ENCODE peak calls at places on chromosomes 5 and 9, in four cellular contexts. F, D, K and O are unnamed samples.

GRCh38 chr5:142242272-142242671 is 82.5 kb downstream of the SPRY4 start:
- DNase-seq in F (no peak), D (no peak), K (no peak), O (no peak)

GRCh38 chr5:181088289-181088688 is 42.7 kb downstream of the OR2V1 start:
- DNase-seq in F (no peak), D (peak), K (no peak), O (no peak)

GRCh38 chr9:126494746-126495145 is 119.0 kb upstream of the LMX1B start:
- DNase-seq in F (peak), D (no peak), K (no peak), O (no peak)

GRCh38 chr5:174316326-174316725 is 270.8 kb downstream of the NSG2 start:
- DNase-seq in F (no peak), D (no peak), K (no peak), O (no peak)

GRCh38 chr9:137672907-137673791 is 54.3 kb downstream of the EHMT1 start:
- DNase-seq in F (peak), D (peak), K (peak), O (no peak)

GRCh38 chr9:112112941-112113399 is 62.1 kb downstream of the SUSD1 start:
- DNase-seq in F (no peak), D (peak), K (peak), O (no peak)

GRCh38 chr5:41279040-41279439 is 65.7 kb upstream of the C6 start:
- DNase-seq in F (no peak), D (no peak), K (no peak), O (no peak)

GRCh38 chr5:108093186-108093585 is 288.7 kb downstream of the FBXL17 start:
- DNase-seq in F (no peak), D (peak), K (no peak), O (no peak)

GRCh38 chr9:14344846-14345585 is 31.1 kb upstream of the NFIB start:
- DNase-seq in F (no peak), D (no peak), K (no peak), O (no peak)

GRCh38 chr5:7850241-7850532 is 746 bp downstream of the CFAP90 start:
- DNase-seq in F (no peak), D (no peak), K (no peak), O (peak)

GRCh38 chr5:173395257-173395932 is 67.2 kb upstream of the STC2 start:
- DNase-seq in F (no peak), D (peak), K (no peak), O (no peak)

GRCh38 chr9:8489845-8490244 is 690.3 kb upstream of the DMAC1 start:
- DNase-seq in F (no peak), D (no peak), K (no peak), O (no peak)

GRCh38 chr9:128689820-128690683 is 1.0 kb downstream of the SET start:
- DNase-seq in F (peak), D (peak), K (peak), O (peak)

GRCh38 chr5:138850854-138851253 is 24.3 kb downstream of the LRRTM2 start:
- DNase-seq in F (no peak), D (no peak), K (no peak), O (no peak)

GRCh38 chr9:109880276-109881169 is 100.5 kb downstream of the PALM2AKAP2 start:
- DNase-seq in F (no peak), D (peak), K (no peak), O (no peak)

GRCh38 chr5:168311061-168311566 is 19.7 kb downstream of the WWC1 start:
- DNase-seq in F (peak), D (no peak), K (no peak), O (no peak)

GRCh38 chr5:153223376-153223775 is 267.1 kb upstream of the GRIA1 start:
- DNase-seq in F (no peak), D (no peak), K (no peak), O (no peak)

GRCh38 chr9:109411069-109411761 is 86.9 kb downstream of the PTPN3 start:
- DNase-seq in F (no peak), D (no peak), K (no peak), O (no peak)

GRCh38 chr9:117307701-117308100 is 107.2 kb downstream of the ASTN2 start:
- DNase-seq in F (no peak), D (no peak), K (no peak), O (no peak)

GRCh38 chr9:31587176-31587575 is 797.3 kb upstream of the ACO1 start:
- DNase-seq in F (no peak), D (no peak), K (no peak), O (no peak)

GRCh38 chr5:144390133-144390532 is 219.5 kb downstream of the KCTD16 start:
- DNase-seq in F (no peak), D (peak), K (no peak), O (no peak)

GRCh38 chr9:117987945-117988344 is 283.7 kb downstream of the TLR4 start:
- DNase-seq in F (no peak), D (no peak), K (no peak), O (no peak)

GRCh38 chr5:41527201-41527779 is 16.9 kb upstream of the PLCXD3 start:
- DNase-seq in F (no peak), D (peak), K (no peak), O (no peak)

GRCh38 chr5:410911-411517 is 32.0 kb upstream of the EXOC3 start:
- DNase-seq in F (no peak), D (no peak), K (no peak), O (no peak)

GRCh38 chr5:138068742-138069375 is 15.0 kb upstream of the WNT8A start:
- DNase-seq in F (peak), D (peak), K (peak), O (peak)

GRCh38 chr9:131214457-131214856 is 61.9 kb downstream of the FAM78A start:
- DNase-seq in F (no peak), D (no peak), K (no peak), O (no peak)

GRCh38 chr9:97514531-97514930 is 13.1 kb downstream of the TMOD1 start:
- DNase-seq in F (no peak), D (no peak), K (no peak), O (no peak)

GRCh38 chr9:93013856-93014582 is 44.5 kb upstream of the SUSD3 start:
- DNase-seq in F (no peak), D (no peak), K (no peak), O (no peak)

GRCh38 chr5:36521838-36522745 is 84.3 kb upstream of the SLC1A3 start:
- DNase-seq in F (no peak), D (no peak), K (no peak), O (no peak)

GRCh38 chr9:98869866-98870265 is 62.4 kb downstream of the GALNT12 start:
- DNase-seq in F (no peak), D (no peak), K (no peak), O (no peak)

GRCh38 chr5:107669543-107670027 is 1.2 kb downstream of the EFNA5 start:
- DNase-seq in F (peak), D (peak), K (peak), O (no peak)

GRCh38 chr5:112995764-112996618 is 19.4 kb downstream of the DCP2 start:
- DNase-seq in F (peak), D (peak), K (peak), O (peak)

GRCh38 chr9:573551-574410 is 267.7 kb upstream of the DMRT1 start:
- DNase-seq in F (no peak), D (no peak), K (no peak), O (no peak)

GRCh38 chr9:111161015-111161415 is 122.7 kb upstream of the LPAR1 start:
- DNase-seq in F (no peak), D (no peak), K (no peak), O (no peak)

GRCh38 chr9:18386091-18386490 is 87.9 kb upstream of the ADAMTSL1 start:
- DNase-seq in F (no peak), D (no peak), K (no peak), O (no peak)

GRCh38 chr5:117454716-117455212 is 880.1 kb upstream of the SEMA6A start:
- DNase-seq in F (peak), D (peak), K (peak), O (peak)

GRCh38 chr5:122300968-122301367 is 11.1 kb upstream of the SNCAIP start:
- DNase-seq in F (no peak), D (no peak), K (no peak), O (no peak)

GRCh38 chr5:122295138-122295537 is 16.9 kb upstream of the SNCAIP start:
- DNase-seq in F (no peak), D (peak), K (no peak), O (no peak)

GRCh38 chr5:122292357-122292756 is 19.7 kb upstream of the SNCAIP start:
- DNase-seq in F (no peak), D (no peak), K (no peak), O (peak)

GRCh38 chr5:122300374-122300773 is 11.7 kb upstream of the SNCAIP start:
- DNase-seq in F (no peak), D (no peak), K (no peak), O (no peak)

DNA sequence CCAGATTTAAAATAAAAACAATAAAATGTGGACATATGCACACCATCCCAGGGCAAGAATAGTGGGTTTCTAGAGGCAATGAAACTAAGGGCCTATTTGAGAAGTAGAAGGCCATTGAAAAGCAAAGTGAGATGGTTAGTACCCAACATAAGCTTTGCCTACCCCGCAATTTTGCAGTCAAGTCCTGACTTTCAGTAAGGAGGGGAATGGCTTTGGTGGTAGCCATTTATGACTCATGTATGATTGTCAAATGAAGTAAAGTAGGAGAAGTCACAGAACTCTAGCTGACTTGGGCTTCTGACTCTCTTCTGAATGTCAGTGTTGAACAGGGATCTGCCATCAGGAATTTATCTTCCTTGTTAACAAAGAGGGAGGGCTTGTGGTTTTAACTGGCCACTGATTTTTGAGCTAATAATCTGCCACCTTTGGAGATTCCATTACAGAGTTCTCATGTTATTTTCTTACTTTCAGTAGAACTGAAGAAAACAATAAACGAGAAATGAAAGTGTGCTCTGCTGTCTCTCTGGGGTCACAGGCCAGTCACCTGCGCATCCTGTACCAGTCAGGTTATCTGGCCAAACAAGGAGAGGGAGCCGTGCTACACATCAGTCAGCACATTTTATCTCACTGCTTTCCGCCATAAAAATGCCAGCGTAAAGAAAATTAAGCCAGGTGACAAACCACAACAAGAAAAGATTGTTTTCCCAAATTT is 14.3 kb upstream of the SNCAIP start:
- DNase-seq in F (no peak), D (no peak), K (no peak), O (no peak)
- H3K27ac ChIP-seq in F (no peak), D (no peak), K (no peak), O (peak)

GRCh38 chr5:95930141-95930540 is 31.5 kb downstream of the ELL2 start:
- DNase-seq in F (no peak), D (no peak), K (no peak), O (no peak)

GRCh38 chr5:95930541-95930940 is 31.1 kb downstream of the ELL2 start:
- DNase-seq in F (no peak), D (no peak), K (no peak), O (no peak)

GRCh38 chr5:95932941-95933340 is 28.7 kb downstream of the ELL2 start:
- DNase-seq in F (no peak), D (no peak), K (no peak), O (no peak)

GRCh38 chr5:95928724-95929253 is 32.9 kb downstream of the ELL2 start:
- DNase-seq in F (no peak), D (no peak), K (no peak), O (no peak)

GRCh38 chr5:95931118-95931833 is 30.4 kb downstream of the ELL2 start:
- DNase-seq in F (no peak), D (no peak), K (no peak), O (no peak)
- TF ChIP-seq POLR2A in F (no peak), D (no peak), K (no peak), O (no peak)

DNA sequence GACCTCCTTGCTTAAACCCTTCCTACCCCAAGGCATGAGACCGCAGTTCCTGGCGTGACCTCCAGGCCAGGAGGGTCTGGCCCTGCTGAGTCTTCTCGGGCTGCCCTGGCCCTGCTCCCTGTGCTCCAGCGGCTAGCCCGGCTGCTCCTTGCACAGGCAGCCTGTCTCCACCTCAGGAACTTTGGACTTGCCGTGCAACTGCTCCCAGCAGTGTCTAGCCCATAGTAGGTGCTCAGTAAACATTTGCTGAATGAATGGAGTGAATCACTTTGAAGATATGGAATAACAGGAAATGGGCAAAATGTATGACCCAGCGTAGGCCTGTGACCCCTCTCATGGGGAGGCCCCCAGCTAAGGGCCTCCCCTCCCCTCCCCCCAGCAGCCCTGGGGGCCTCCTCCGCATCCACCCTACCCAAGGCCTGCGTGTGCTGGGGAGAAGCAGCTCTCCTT is 127.1 kb downstream of the ZNF354C start:
- DNase-seq in F (peak), D (no peak), K (no peak), O (no peak)
- TF ChIP-seq CTCF in F (no peak), D (no peak), K (no peak), O (no peak)

GRCh38 chr9:16100596-16101091 is 547.8 kb downstream of the CCDC171 start:
- DNase-seq in F (no peak), D (no peak), K (no peak), O (peak)

GRCh38 chr9:16105576-16105975 is 552.7 kb downstream of the CCDC171 start:
- DNase-seq in F (no peak), D (no peak), K (no peak), O (no peak)

GRCh38 chr9:16099901-16100300 is 547.1 kb downstream of the CCDC171 start:
- DNase-seq in F (no peak), D (no peak), K (no peak), O (no peak)

GRCh38 chr9:16103613-16104012 is 550.8 kb downstream of the CCDC171 start:
- DNase-seq in F (no peak), D (no peak), K (no peak), O (peak)

GRCh38 chr9:16102154-16102553 is 549.3 kb downstream of the CCDC171 start:
- DNase-seq in F (no peak), D (no peak), K (no peak), O (peak)
- H3K27ac ChIP-seq in F (no peak), D (no peak), K (no peak), O (peak)

GRCh38 chr5:178078197-178078995 is 34.9 kb upstream of the N4BP3 start:
- DNase-seq in F (no peak), D (no peak), K (no peak), O (no peak)

GRCh38 chr5:178080056-178080455 is 33.3 kb upstream of the N4BP3 start:
- DNase-seq in F (no peak), D (no peak), K (no peak), O (no peak)

GRCh38 chr5:178080618-178081410 is 32.5 kb upstream of the N4BP3 start:
- DNase-seq in F (no peak), D (no peak), K (no peak), O (no peak)

GRCh38 chr5:178083942-178084341 is 29.4 kb upstream of the N4BP3 start:
- DNase-seq in F (no peak), D (no peak), K (no peak), O (no peak)

GRCh38 chr5:178081571-178082244 is 31.6 kb upstream of the N4BP3 start:
- DNase-seq in F (no peak), D (no peak), K (no peak), O (no peak)
- TF ChIP-seq POLR2A in F (no peak), D (no peak), K (no peak), O (no peak)

GRCh38 chr9:136290508-136291000 is 13.3 kb downstream of the CCDC187 start:
- DNase-seq in F (no peak), D (no peak), K (no peak), O (no peak)
- TF ChIP-seq CTCF in F (no peak), D (no peak), K (no peak), O (no peak)

GRCh38 chr9:71796368-71796767 is 28.1 kb upstream of the CEMIP2 start:
- DNase-seq in F (no peak), D (peak), K (no peak), O (no peak)
- H3K27ac ChIP-seq in F (peak), D (peak), K (no peak), O (no peak)

GRCh38 chr5:43602456-43602817 is 543 bp upstream of the NNT start:
- DNase-seq in F (no peak), D (peak), K (peak), O (peak)

GRCh38 chr5:43604699-43605098 is 1.7 kb downstream of the NNT start:
- DNase-seq in F (no peak), D (no peak), K (no peak), O (no peak)

GRCh38 chr5:43602818-43603534 is at the start of gene NNT:
- DNase-seq in F (peak), D (peak), K (peak), O (peak)

GRCh38 chr5:43601454-43602260 is 1.3 kb upstream of the NNT start:
- DNase-seq in F (no peak), D (no peak), K (no peak), O (no peak)

GRCh38 chr5:43603535-43604363 is 769 bp downstream of the NNT start:
- DNase-seq in F (peak), D (no peak), K (peak), O (peak)
- TF ChIP-seq POLR2A in F (peak), D (no peak), K (peak), O (peak)

GRCh38 chr5:135331612-135332011 is 67.4 kb downstream of the MACROH2A1 start:
- DNase-seq in F (no peak), D (no peak), K (no peak), O (no peak)

GRCh38 chr5:135329913-135330797 is 68.9 kb downstream of the MACROH2A1 start:
- DNase-seq in F (no peak), D (no peak), K (no peak), O (no peak)

GRCh38 chr5:135330798-135331096 is 68.3 kb downstream of the MACROH2A1 start:
- DNase-seq in F (no peak), D (no peak), K (no peak), O (no peak)

GRCh38 chr5:135333737-135334515 is 65.1 kb downstream of the MACROH2A1 start:
- DNase-seq in F (no peak), D (no peak), K (no peak), O (no peak)

DNA sequence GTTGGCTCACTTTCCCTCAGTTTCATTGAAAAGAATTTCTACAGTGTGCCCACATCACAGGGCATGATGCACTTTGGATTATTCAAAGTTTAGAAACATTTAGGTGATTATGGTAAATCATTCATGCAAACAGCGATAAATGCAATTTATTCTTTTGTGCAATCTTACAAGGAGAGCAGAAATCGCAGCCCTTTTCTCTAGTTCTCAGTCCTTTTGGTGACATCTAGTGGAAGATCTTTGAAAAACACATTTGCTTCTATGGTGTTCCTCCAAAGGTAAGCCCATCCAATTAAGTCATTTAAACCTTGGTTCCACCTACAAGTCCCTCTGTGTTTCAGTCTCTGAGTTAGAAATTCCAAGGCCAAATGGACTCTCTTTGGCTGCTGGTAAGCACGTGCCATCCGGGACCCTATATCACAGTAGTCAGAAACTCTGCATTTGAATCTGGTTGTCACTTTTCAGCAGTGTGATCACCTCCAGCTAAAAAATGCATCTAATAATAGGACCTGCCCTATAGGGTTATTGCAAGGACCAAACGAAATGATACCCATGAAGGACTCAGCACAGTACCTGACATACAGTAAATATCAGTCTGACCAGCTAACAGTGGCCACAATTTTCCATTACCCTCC is 66.4 kb downstream of the MACROH2A1 start:
- DNase-seq in F (no peak), D (peak), K (no peak), O (no peak)
- TF ChIP-seq CTCF in F (no peak), D (peak), K (peak), O (peak)

GRCh38 chr5:149916317-149917072 is 28.1 kb downstream of the PDE6A start:
- DNase-seq in F (no peak), D (no peak), K (no peak), O (no peak)
- H3K27ac ChIP-seq in F (no peak), D (no peak), K (no peak), O (no peak)